ENCODE peak calls at places on chromosomes 12 and 14, in five cellular contexts. Q, R, I, J and C are unnamed samples.

GRCh38 chr14:51328089-51328941 is 88.3 kb downstream of the TMX1 start:
- DNase-seq in R (no peak), J (no peak), I (no peak), Q (no peak), C (peak)

GRCh38 chr12:57564178-57564740 is 14.4 kb downstream of the KIF5A start:
- DNase-seq in R (no peak), Q (no peak), I (no peak), J (no peak), C (no peak)

GRCh38 chr12:5171701-5172100 is 128.0 kb downstream of the KCNA5 start:
- DNase-seq in I (peak), R (no peak), J (peak), Q (peak), C (peak)

GRCh38 chr12:40921563-40922163 is 229.4 kb downstream of the CNTN1 start:
- DNase-seq in I (no peak), R (no peak), Q (peak), J (peak), C (peak)

GRCh38 chr14:68702105-68702504 is 90.8 kb downstream of the ZFP36L1 start:
- DNase-seq in I (no peak), J (no peak), Q (no peak), R (no peak), C (no peak)

GRCh38 chr14:97866664-97867063 is 1069.5 kb downstream of the VRK1 start:
- DNase-seq in J (no peak), Q (no peak), R (no peak), I (no peak), C (no peak)

GRCh38 chr12:121916719-121917118 is 1.7 kb upstream of the CFAP251 start:
- DNase-seq in I (no peak), R (no peak), J (no peak), Q (no peak), C (peak)

GRCh38 chr14:24334431-24335271 is at the start of gene ADCY4:
- DNase-seq in I (peak), Q (no peak), J (no peak), R (no peak), C (no peak)

GRCh38 chr12:22529281-22530060 is 14.9 kb downstream of the C2CD5 start:
- DNase-seq in I (no peak), R (no peak), J (peak), Q (peak), C (peak)

GRCh38 chr12:118981285-118982201 is at the start of gene SRRM4:
- DNase-seq in J (peak), I (peak), Q (no peak), R (no peak), C (no peak)

GRCh38 chr12:52691076-52691764 is 11.0 kb upstream of the KRT1 start:
- DNase-seq in I (peak), Q (no peak), R (no peak), J (no peak), C (no peak)

GRCh38 chr12:48078901-48079300 is 27.0 kb downstream of the SENP1 start:
- DNase-seq in R (no peak), J (no peak), I (no peak), Q (no peak), C (no peak)

GRCh38 chr12:58171914-58172313 is 230.5 kb downstream of the ATP23 start:
- DNase-seq in Q (no peak), J (no peak), R (no peak), I (no peak), C (no peak)

GRCh38 chr14:91140672-91141071 is 26.8 kb downstream of the DGLUCY start:
- DNase-seq in I (no peak), R (no peak), J (no peak), Q (peak), C (peak)

GRCh38 chr12:16076553-16076952 is 165.4 kb downstream of the DERA start:
- DNase-seq in R (no peak), J (no peak), Q (peak), I (no peak), C (peak)
- TF ChIP-seq CEBPB in R (no peak), J (no peak), Q (no peak), I (no peak), C (no peak)

DNA sequence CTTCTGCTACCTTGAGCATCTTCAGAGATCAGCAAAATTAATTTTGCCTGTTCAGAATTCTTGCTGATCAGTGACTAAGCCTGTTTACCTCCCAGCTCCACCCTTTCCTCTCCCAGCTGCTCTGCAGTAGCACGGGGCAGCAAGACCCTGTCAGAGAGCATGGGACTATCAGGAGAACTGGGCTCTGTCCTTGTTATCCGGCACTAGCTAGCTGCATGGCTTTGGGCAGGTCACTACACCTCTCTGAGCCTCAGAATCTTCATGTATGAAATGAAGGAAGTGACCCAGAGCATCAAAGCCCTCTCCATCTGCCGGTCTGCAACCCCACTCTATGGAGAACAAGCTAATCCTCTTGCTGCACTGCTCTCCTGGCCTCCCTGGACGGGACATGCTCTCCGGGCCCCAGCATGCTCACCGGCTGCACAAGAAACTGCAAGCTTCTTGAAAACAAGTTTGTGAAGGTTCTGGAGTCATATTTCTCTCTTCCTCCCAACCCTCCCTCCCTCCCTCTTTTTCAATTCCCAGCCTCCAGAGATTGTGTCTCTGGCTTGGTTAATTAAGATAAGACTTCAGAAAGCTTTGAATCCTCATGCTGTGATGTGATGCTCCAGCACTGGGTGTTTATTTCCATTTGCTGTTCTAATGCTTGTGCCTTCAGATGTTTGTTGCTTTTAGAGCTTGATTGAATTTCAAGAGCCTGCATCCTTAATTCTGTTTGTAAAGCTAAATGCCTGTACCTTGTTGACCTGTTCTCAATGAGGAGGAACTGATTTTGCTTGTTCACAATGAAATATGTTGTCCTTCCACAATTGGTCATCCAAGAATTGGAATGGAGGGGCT is 101.1 kb downstream of the CRACR2A start:
- DNase-seq in Q (no peak), J (no peak), I (no peak), R (no peak), C (no peak)
- TF ChIP-seq CHD2 in Q (no peak), J (no peak), I (no peak), R (no peak), C (no peak)

GRCh38 chr12:68792952-68793351 is 15.0 kb upstream of the MDM2 start:
- DNase-seq in I (peak), Q (peak), J (peak), R (peak), C (peak)
- TF ChIP-seq HDAC2 in I (no peak), Q (no peak), J (no peak), R (no peak), C (no peak)

DNA sequence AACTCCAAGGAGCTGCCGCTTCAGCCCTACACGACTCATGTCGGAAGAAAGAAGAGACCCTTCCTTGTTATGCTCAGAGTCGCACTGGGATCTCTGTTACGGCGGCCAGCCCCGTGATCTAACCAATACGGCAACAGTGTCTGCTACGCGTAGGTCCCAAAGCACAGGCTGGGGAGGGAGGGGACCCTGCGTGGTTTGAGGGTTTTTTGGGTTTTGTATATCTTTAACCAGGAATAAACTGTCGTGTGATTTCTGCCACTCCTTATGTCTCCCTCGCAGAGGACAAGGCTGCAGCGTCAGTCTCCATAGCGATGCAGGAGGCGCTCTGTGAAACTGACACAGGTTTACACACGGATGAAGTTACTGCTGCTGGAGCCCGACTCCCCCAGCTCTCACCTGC is 60.0 kb upstream of the DIO3 start:
- DNase-seq in R (no peak), Q (no peak), J (no peak), I (no peak), C (no peak)
- TF ChIP-seq CEBPB in R (no peak), Q (no peak), J (no peak), I (no peak), C (no peak)

GRCh38 chr14:103628221-103628683 is 759 bp upstream of the KLC1 start:
- DNase-seq in Q (no peak), R (no peak), J (peak), I (peak), C (peak)
- TF ChIP-seq CHD2 in Q (no peak), R (no peak), J (no peak), I (no peak), C (no peak)